ENCODE peak calls at places on chromosome 15, in five cellular contexts. P is spleen, K is HFF-Myc, V is OCI-LY7, Q is brain microvascular endothelial cell. W is an unnamed sample.

GRCh38 chr15:36472672-36473071 is 106.8 kb upstream of the CDIN1 start:
- DNase-seq in P (no peak), K (no peak), V (no peak), Q (no peak), W (no peak)

GRCh38 chr15:78103406-78104118 is 11.2 kb downstream of the SH2D7 start:
- DNase-seq in P (peak), K (no peak), V (peak), Q (no peak), W (no peak)

GRCh38 chr15:70617076-70617910 is 146.1 kb downstream of the UACA start:
- DNase-seq in P (no peak), K (no peak), V (no peak), Q (no peak), W (no peak)

GRCh38 chr15:55267401-55268053 is 22.1 kb downstream of the RAB27A start:
- DNase-seq in P (peak), K (no peak), V (no peak), Q (no peak), W (no peak)

GRCh38 chr15:41946970-41947369 is 25.4 kb downstream of the EHD4 start:
- DNase-seq in P (no peak), K (no peak), V (no peak), Q (no peak), W (no peak)

GRCh38 chr15:33985287-33985686 is 17.0 kb downstream of the CHRM5 start:
- DNase-seq in P (no peak), K (no peak), V (no peak), Q (peak), W (peak)

GRCh38 chr15:63818191-63818590 is 15.6 kb downstream of the HERC1 start:
- DNase-seq in P (no peak), K (no peak), V (no peak), Q (no peak), W (no peak)

GRCh38 chr15:27249723-27250160 is 278.8 kb downstream of the GABRG3 start:
- DNase-seq in P (no peak), K (no peak), V (no peak), Q (no peak), W (no peak)

GRCh38 chr15:89023311-89023961 is 64.8 kb upstream of the ABHD2 start:
- DNase-seq in P (no peak), K (no peak), V (no peak), Q (no peak), W (no peak)

GRCh38 chr15:90579213-90579612 is 49.5 kb downstream of the CRTC3 start:
- DNase-seq in P (no peak), K (no peak), V (no peak), Q (no peak), W (no peak)

GRCh38 chr15:89225588-89225987 is 4.2 kb upstream of the RLBP1 start:
- DNase-seq in P (no peak), K (no peak), V (no peak), Q (no peak), W (no peak)

GRCh38 chr15:41281236-41281635 is 50.2 kb downstream of the CHP1 start:
- DNase-seq in P (no peak), K (peak), V (no peak), Q (peak), W (no peak)

GRCh38 chr15:22942306-22942855 is 37.8 kb downstream of the CYFIP1 start:
- DNase-seq in P (no peak), K (no peak), V (no peak), Q (no peak), W (no peak)

GRCh38 chr15:41337631-41338522 is 5.2 kb downstream of the NUSAP1 start:
- DNase-seq in P (no peak), K (no peak), V (no peak), Q (no peak), W (no peak)

GRCh38 chr15:90701880-90702630 is 15.1 kb upstream of the BLM start:
- DNase-seq in P (no peak), K (no peak), V (no peak), Q (no peak), W (no peak)

GRCh38 chr15:63349156-63349555 is 32.5 kb downstream of the CA12 start:
- DNase-seq in P (no peak), K (no peak), V (no peak), Q (no peak), W (no peak)

GRCh38 chr15:82298032-82298431 is 35.4 kb downstream of the SAXO2 start:
- DNase-seq in P (no peak), K (no peak), V (no peak), Q (no peak), W (no peak)

GRCh38 chr15:70451861-70452653 is 311.3 kb downstream of the UACA start:
- DNase-seq in P (peak), K (no peak), V (no peak), Q (no peak), W (no peak)

GRCh38 chr15:74055804-74056203 is 26.5 kb downstream of the GOLGA6A start:
- DNase-seq in P (no peak), K (no peak), V (no peak), Q (no peak), W (no peak)

GRCh38 chr15:46654993-46655392 is 1020.2 kb downstream of the SQOR start:
- DNase-seq in P (no peak), K (no peak), V (no peak), Q (no peak), W (no peak)

GRCh38 chr15:48644827-48645557 is 517 bp downstream of the FBN1 start:
- DNase-seq in P (peak), K (no peak), V (no peak), Q (no peak), W (no peak)

GRCh38 chr15:47184405-47185221 is 532.7 kb upstream of the SEMA6D start:
- DNase-seq in P (peak), K (no peak), V (no peak), Q (peak), W (no peak)

GRCh38 chr15:59366368-59367021 is 6.2 kb downstream of the MYO1E start:
- DNase-seq in P (no peak), K (no peak), V (no peak), Q (no peak), W (no peak)

GRCh38 chr15:70356062-70356860 is 258.5 kb upstream of the TLE3 start:
- DNase-seq in P (no peak), K (no peak), V (no peak), Q (no peak), W (no peak)

GRCh38 chr15:40105517-40106202 is 3.0 kb downstream of the BMF start:
- DNase-seq in P (peak), K (no peak), V (no peak), Q (no peak), W (no peak)

GRCh38 chr15:33309602-33310276 is 1.0 kb upstream of the RYR3 start:
- DNase-seq in P (no peak), K (no peak), V (peak), Q (no peak), W (no peak)

GRCh38 chr15:48459571-48460461 is 128.6 kb downstream of the DUT start:
- DNase-seq in P (no peak), K (peak), V (no peak), Q (peak), W (no peak)

GRCh38 chr15:55819397-55820034 is 76.6 kb upstream of the PRTG start:
- DNase-seq in P (no peak), K (no peak), V (no peak), Q (no peak), W (no peak)

GRCh38 chr15:78045189-78045588 is 32.3 kb downstream of the TBC1D2B start:
- DNase-seq in P (no peak), K (no peak), V (no peak), Q (no peak), W (no peak)

GRCh38 chr15:63156708-63157065 is 590 bp downstream of the RPS27L start:
- DNase-seq in P (no peak), K (no peak), V (peak), Q (peak), W (peak)

GRCh38 chr15:64503197-64503596 is 42.8 kb downstream of the ZNF609 start:
- DNase-seq in P (no peak), K (no peak), V (peak), Q (peak), W (no peak)

GRCh38 chr15:64731012-64731806 is 44.2 kb downstream of the RBPMS2 start:
- DNase-seq in P (peak), K (peak), V (peak), Q (peak), W (no peak)

GRCh38 chr15:79035111-79035601 is 55.4 kb downstream of the RASGRF1 start:
- DNase-seq in P (no peak), K (peak), V (no peak), Q (peak), W (no peak)

GRCh38 chr15:48722764-48723661 is 77.5 kb upstream of the FBN1 start:
- DNase-seq in P (no peak), K (peak), V (no peak), Q (peak), W (peak)

GRCh38 chr15:89406218-89406716 is 71.6 kb upstream of the POLG start:
- DNase-seq in P (no peak), K (no peak), V (no peak), Q (no peak), W (no peak)

GRCh38 chr15:61131598-61131954 is 97.5 kb downstream of the RORA start:
- DNase-seq in P (no peak), K (no peak), V (no peak), Q (no peak), W (no peak)

GRCh38 chr15:77354064-77354463 is 65.8 kb downstream of the PEAK1 start:
- DNase-seq in P (no peak), K (no peak), V (no peak), Q (no peak), W (no peak)

GRCh38 chr15:29988689-29989088 is 94.1 kb upstream of the GOLGA8J start:
- DNase-seq in P (no peak), K (no peak), V (no peak), Q (no peak), W (no peak)

GRCh38 chr15:69338535-69339213 is 40.0 kb downstream of the PAQR5 start:
- DNase-seq in P (no peak), K (no peak), V (no peak), Q (no peak), W (no peak)
- H3K4me3 ChIP-seq in P (no peak), K (no peak), V (no peak), Q (no peak), W (no peak)

DNA sequence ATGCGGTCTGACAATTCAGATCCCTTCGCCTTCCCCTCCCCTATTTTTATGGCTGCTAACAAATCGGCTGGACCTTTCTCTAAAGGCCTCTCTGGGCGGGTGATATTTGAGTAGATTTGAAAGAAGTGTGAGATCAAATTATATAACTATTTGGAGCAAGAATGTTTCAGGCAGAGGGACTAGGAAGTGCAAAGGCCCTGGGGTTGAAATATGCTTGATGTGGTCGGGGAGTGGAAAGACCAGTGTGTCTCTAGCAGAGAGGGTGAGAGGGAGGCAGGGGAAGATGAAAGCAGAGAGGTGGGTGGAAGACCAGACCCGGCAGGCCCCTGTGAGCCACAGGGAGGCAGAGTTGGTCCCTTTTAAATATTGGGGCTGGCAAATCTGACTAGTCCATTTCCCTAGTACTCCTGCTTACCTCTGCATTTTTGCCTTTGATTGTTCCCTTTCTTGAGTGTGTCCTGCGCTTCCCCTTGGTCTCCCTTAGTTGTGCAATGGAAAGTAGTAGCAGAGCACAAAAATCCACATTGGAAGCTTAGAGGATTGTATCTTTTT is 32.3 kb downstream of the SLCO3A1 start:
- DNase-seq in P (no peak), K (no peak), V (peak), Q (no peak), W (no peak)
- TF ChIP-seq CTCF in P (no peak), K (no peak), V (peak), Q (no peak), W (peak)

GRCh38 chr15:38463893-38464292 is 10.0 kb downstream of the FAM98B start:
- DNase-seq in P (no peak), K (no peak), V (no peak), Q (no peak), W (no peak)

GRCh38 chr15:38458646-38459045 is 4.7 kb downstream of the FAM98B start:
- DNase-seq in P (no peak), K (no peak), V (no peak), Q (no peak), W (no peak)

GRCh38 chr15:38461089-38461833 is 7.3 kb downstream of the FAM98B start:
- DNase-seq in P (no peak), K (no peak), V (no peak), Q (peak), W (no peak)

GRCh38 chr15:38459480-38459879 is 5.6 kb downstream of the FAM98B start:
- DNase-seq in P (no peak), K (no peak), V (no peak), Q (no peak), W (no peak)

GRCh38 chr15:38460543-38460942 is 6.6 kb downstream of the FAM98B start:
- DNase-seq in P (no peak), K (no peak), V (no peak), Q (no peak), W (no peak)
- H3K4me3 ChIP-seq in P (no peak), K (no peak), V (no peak), Q (no peak), W (no peak)

GRCh38 chr15:75721462-75721922 is 8.8 kb upstream of the CSPG4 start:
- DNase-seq in P (peak), K (no peak), V (no peak), Q (no peak), W (no peak)

GRCh38 chr15:75721923-75722870 is 9.5 kb upstream of the CSPG4 start:
- DNase-seq in P (peak), K (no peak), V (no peak), Q (no peak), W (no peak)

GRCh38 chr15:75720297-75720696 is 7.6 kb upstream of the CSPG4 start:
- DNase-seq in P (no peak), K (no peak), V (no peak), Q (no peak), W (no peak)

GRCh38 chr15:75720787-75721461 is 8.3 kb upstream of the CSPG4 start:
- DNase-seq in P (no peak), K (no peak), V (peak), Q (no peak), W (no peak)

DNA sequence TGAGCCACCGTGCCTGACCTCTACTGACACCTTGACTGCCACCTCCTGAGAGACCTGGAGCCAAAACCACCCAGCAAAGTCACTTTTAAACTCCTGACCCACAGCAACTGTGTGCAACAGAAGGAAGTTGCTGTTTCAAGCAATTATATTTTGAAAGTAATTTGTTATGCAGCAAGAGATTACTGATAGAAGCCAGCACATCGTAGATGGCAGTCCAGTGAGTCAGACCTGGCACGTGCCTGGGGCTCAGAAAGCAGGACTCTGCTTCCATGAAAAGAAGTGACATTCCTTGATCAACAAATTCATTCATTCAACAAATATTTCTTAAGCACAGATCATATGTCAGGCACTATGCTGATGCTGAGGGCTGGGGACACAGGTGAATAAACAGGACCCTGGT is 5.7 kb upstream of the CSPG4 start:
- DNase-seq in P (no peak), K (no peak), V (no peak), Q (peak), W (no peak)
- TF ChIP-seq CTCF in P (no peak), K (no peak), V (no peak), Q (no peak), W (no peak)

GRCh38 chr15:81295466-81296145 is 28.3 kb downstream of the STARD5 start:
- DNase-seq in P (peak), K (no peak), V (peak), Q (no peak), W (no peak)

GRCh38 chr15:81293728-81294500 is 30.0 kb downstream of the STARD5 start:
- DNase-seq in P (peak), K (no peak), V (peak), Q (no peak), W (no peak)

GRCh38 chr15:81296218-81296617 is 27.7 kb downstream of the STARD5 start:
- DNase-seq in P (peak), K (no peak), V (peak), Q (no peak), W (no peak)

GRCh38 chr15:81292516-81293001 is 31.4 kb downstream of the STARD5 start:
- DNase-seq in P (peak), K (no peak), V (peak), Q (no peak), W (no peak)

DNA sequence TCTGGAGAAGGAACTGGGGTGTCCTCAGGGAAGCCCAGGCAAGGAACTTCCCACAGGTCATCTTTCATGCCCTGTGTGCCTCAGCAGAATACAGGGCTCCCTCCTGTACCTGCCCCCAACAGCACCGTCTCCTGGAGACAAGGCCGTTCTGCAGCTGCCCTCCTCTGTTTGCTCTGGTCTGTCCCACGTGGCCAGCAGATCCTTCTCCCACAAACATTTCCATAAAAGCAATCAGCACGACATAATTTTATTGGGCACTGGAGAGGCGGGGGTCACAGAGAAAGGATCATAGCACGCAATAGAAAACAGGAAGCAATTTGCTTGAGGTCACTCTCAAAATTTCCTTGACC is 29.5 kb downstream of the STARD5 start:
- DNase-seq in P (peak), K (no peak), V (peak), Q (no peak), W (no peak)
- H3K4me3 ChIP-seq in P (peak), K (no peak), V (peak), Q (no peak), W (no peak)

DNA sequence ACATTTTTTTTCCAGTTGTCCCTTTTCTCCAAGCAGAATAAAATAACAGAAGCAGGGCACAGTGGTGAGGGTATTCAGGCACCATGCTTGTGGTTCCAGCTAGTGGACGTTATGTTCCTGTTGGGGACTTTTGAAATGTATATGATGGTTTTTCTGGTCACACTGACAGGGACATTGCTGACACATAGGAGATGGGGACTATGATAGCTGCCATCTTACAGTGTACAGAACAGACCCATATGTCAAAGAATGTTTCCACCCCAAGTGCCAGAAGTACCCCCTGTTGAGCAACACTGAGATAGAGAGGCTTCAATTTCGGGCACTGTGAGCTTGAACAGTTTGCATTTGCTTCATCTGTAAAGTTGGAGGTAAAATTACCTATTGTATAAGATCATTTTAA is 38.6 kb downstream of the MCTP2 start:
- DNase-seq in P (no peak), K (no peak), V (no peak), Q (no peak), W (no peak)
- TF ChIP-seq CTCF in P (no peak), K (no peak), V (no peak), Q (no peak), W (no peak)

DNA sequence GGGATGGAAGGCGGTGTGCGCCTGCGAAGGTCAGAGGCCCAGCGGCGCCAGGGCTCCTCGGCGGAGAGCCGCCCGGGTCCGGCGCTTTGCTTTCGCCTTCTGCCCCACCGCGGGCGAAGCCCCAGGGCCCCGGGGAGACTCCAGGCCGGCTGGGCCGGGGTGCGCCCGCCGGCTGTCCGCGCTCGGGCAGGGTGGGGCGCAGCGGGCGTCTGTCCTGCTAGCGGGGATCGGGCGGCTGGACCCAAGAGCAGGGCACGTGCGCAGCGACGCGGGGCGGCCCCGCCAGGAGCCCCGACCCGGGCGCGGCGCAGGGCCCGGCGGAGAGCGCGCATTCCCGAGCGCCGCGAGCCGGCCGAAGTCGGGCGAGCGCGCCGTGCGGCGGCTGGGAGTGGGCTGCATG is 585 bp upstream of the ALDH1A3 start:
- DNase-seq in P (no peak), K (no peak), V (no peak), Q (no peak), W (no peak)
- H3K4me3 ChIP-seq in P (peak), K (peak), V (no peak), Q (peak), W (peak)

GRCh38 chr15:67065531-67066005 is at the start of gene SMAD3:
- DNase-seq in P (peak), K (no peak), V (peak), Q (peak), W (no peak)
- TF ChIP-seq CTCF in P (no peak), K (no peak), V (no peak), Q (no peak), W (no peak)

GRCh38 chr15:71808311-71809020 is 1.9 kb upstream of the NR2E3 start:
- DNase-seq in P (no peak), K (no peak), V (no peak), Q (no peak), W (no peak)

GRCh38 chr15:71806452-71806931 is 3.9 kb upstream of the NR2E3 start:
- DNase-seq in P (no peak), K (peak), V (no peak), Q (peak), W (no peak)

GRCh38 chr15:71809346-71809745 is 1.0 kb upstream of the NR2E3 start:
- DNase-seq in P (no peak), K (no peak), V (no peak), Q (no peak), W (no peak)

GRCh38 chr15:71807691-71808091 is 2.7 kb upstream of the NR2E3 start:
- DNase-seq in P (no peak), K (no peak), V (no peak), Q (no peak), W (no peak)

GRCh38 chr15:71807125-71807629 is 3.2 kb upstream of the NR2E3 start:
- DNase-seq in P (no peak), K (no peak), V (no peak), Q (no peak), W (no peak)
- H3K4me3 ChIP-seq in P (no peak), K (no peak), V (no peak), Q (no peak), W (no peak)